ENCODE peak calls at places on chromosomes 11 and 22, in ten cellular contexts. R is progenitor cell of endocrine pancreas, W is fibroblast of the aortic adventitia, U is hepatocyte, D is right atrium auricular region, M is GM06990, F is pancreas, S is ovary, L is body of pancreas, T is prostate gland. K is an unnamed sample.
A peak's percentile ranks its signal among the peaks of the same experiment; 100 is the strongest.

GRCh38 chr11:64665381-64665780 is 57.6 kb downstream of the NRXN2 start:
- DNase-seq in R (no peak), W (no peak), U (no peak), D (no peak), M (no peak), F (no peak), S (no peak), L (no peak), T (no peak), K (no peak)

GRCh38 chr11:96254087-96254486 is 88.9 kb downstream of the MAML2 start:
- DNase-seq in R (no peak), W (no peak), U (no peak), D (no peak), M (no peak), F (no peak), S (no peak), L (no peak), T (no peak), K (no peak)

GRCh38 chr11:112863304-112863703 is 97.9 kb upstream of the NCAM1 start:
- DNase-seq in R (no peak), W (no peak), U (no peak), D (no peak), M (no peak), F (no peak), S (no peak), L (no peak), T (no peak), K (no peak)

GRCh38 chr11:12818333-12819015 is 144.3 kb downstream of the TEAD1 start:
- DNase-seq in R (no peak), W (peak; percentile 88), U (no peak), D (no peak), M (no peak), F (no peak), S (no peak), L (no peak), T (no peak), K (no peak)

GRCh38 chr11:45085657-45086501 is 60.6 kb upstream of the PRDM11 start:
- DNase-seq in R (no peak), W (no peak), U (no peak), D (no peak), M (no peak), F (no peak), S (no peak), L (no peak), T (no peak), K (no peak)

GRCh38 chr11:63764201-63764711 is 4.3 kb downstream of the ZFTA start:
- DNase-seq in R (no peak), W (no peak), U (peak; percentile 10), D (no peak), M (no peak), F (peak; percentile 45), S (no peak), L (no peak), T (no peak), K (no peak)

GRCh38 chr11:87213444-87213843 is 175.7 kb downstream of the TMEM135 start:
- DNase-seq in R (no peak), W (no peak), U (no peak), D (no peak), M (no peak), F (no peak), S (no peak), L (no peak), T (no peak), K (no peak)

GRCh38 chr11:109236188-109236587 is 185.8 kb upstream of the C11orf87 start:
- DNase-seq in R (no peak), W (peak; percentile 12), U (no peak), D (no peak), M (no peak), F (no peak), S (no peak), L (no peak), T (no peak), K (no peak)

GRCh38 chr11:66868726-66869291 is 11.9 kb downstream of the LRFN4 start:
- DNase-seq in R (peak; percentile 61), W (no peak), U (peak; percentile 76), D (no peak), M (peak; percentile 83), F (peak; percentile 79), S (no peak), L (peak; percentile 81), T (no peak), K (no peak)

GRCh38 chr22:22721681-22722309 is 77.4 kb downstream of the GGTLC2 start:
- DNase-seq in R (no peak), W (peak; percentile 70), U (peak; percentile 60), D (no peak), M (no peak), F (no peak), S (peak; percentile 63), L (no peak), T (no peak), K (no peak)

GRCh38 chr11:44952082-44952481 is 1.4 kb upstream of the TP53I11 start:
- DNase-seq in R (no peak), W (no peak), U (no peak), D (no peak), M (no peak), F (no peak), S (no peak), L (no peak), T (no peak), K (no peak)

GRCh38 chr11:41522391-41522790 is 62.9 kb upstream of the LRRC4C start:
- DNase-seq in R (no peak), W (peak; percentile 51), U (no peak), D (no peak), M (no peak), F (no peak), S (no peak), L (no peak), T (no peak), K (no peak)

GRCh38 chr11:18536195-18536594 is 9.5 kb upstream of the TSG101 start:
- DNase-seq in R (no peak), W (no peak), U (peak; percentile 5), D (no peak), M (no peak), F (no peak), S (no peak), L (no peak), T (no peak), K (no peak)

DNA sequence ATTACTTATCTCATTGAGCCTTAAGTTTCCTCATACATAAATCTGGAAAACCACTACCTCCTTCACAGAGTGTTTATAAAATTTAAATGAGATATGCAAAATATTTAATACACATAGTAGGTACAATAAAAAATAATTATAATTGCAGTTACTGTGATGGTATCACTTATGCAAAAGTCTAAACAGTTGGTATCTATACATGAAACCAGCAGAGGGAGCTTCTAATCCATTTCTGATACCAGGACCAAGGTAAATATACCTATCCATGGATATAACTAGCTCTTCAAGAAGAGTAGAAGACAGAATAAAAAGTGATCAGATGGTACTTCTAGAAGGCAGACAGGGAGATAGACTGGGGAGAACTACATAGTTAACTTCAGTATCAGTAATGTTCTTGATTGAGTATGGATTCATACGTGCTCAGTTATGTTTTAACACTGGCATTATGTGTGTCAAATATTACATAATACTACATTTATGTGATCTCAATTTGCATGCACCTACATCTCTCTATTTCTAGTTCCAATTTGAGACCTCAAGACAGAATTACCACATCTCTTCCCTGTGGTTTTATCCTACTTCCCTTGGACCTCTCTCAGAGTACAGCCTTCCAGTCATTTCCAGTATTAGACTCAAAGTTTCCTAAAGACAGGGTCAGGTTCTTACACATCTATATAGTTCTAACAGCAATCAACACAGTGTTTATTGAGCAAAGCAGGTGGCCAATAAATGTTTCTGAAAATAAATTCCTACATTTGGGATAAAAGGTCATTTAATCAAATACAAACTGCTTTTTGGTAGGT is 13.7 kb upstream of the TSG101 start:
- DNase-seq in R (no peak), W (peak; percentile 26), U (peak; percentile 53), D (no peak), M (no peak), F (no peak), S (no peak), L (no peak), T (no peak), K (no peak)
- TF ChIP-seq CTCF in R (peak; percentile 55), W (peak; percentile 29), U (peak; percentile 59), D (no peak), M (peak; percentile 67), F (peak; percentile 9), S (peak; percentile 17), L (peak; percentile 32), T (no peak), K (peak; percentile 59)

GRCh38 chr11:29634248-29634647 is 382.6 kb downstream of the KCNA4 start:
- DNase-seq in R (no peak), W (peak; percentile 4), U (no peak), D (no peak), M (no peak), F (no peak), S (no peak), L (no peak), T (no peak), K (no peak)
- TF ChIP-seq CTCF in R (peak; percentile 44), W (peak; percentile 27), U (peak; percentile 23), D (peak; percentile 19), M (no peak), F (peak; percentile 7), S (no peak), L (no peak), T (no peak), K (peak; percentile 33)

GRCh38 chr11:116736763-116737162 is 36.0 kb downstream of the BUD13 start:
- DNase-seq in R (no peak), W (no peak), U (no peak), D (no peak), M (no peak), F (no peak), S (no peak), L (no peak), T (no peak), K (no peak)
- TF ChIP-seq CTCF in R (no peak), W (no peak), U (no peak), D (no peak), M (peak; percentile 28), F (no peak), S (no peak), L (no peak), T (no peak), K (no peak)

GRCh38 chr11:82676483-82677094 is 57.1 kb downstream of the FAM181B start:
- DNase-seq in R (no peak), W (no peak), U (no peak), D (no peak), M (no peak), F (no peak), S (no peak), L (no peak), T (no peak), K (no peak)
- TF ChIP-seq CTCF in R (peak; percentile 37), W (peak; percentile 43), U (no peak), D (peak; percentile 16), M (peak; percentile 53), F (peak; percentile 20), S (no peak), L (peak; percentile 22), T (no peak), K (peak; percentile 49)

DNA sequence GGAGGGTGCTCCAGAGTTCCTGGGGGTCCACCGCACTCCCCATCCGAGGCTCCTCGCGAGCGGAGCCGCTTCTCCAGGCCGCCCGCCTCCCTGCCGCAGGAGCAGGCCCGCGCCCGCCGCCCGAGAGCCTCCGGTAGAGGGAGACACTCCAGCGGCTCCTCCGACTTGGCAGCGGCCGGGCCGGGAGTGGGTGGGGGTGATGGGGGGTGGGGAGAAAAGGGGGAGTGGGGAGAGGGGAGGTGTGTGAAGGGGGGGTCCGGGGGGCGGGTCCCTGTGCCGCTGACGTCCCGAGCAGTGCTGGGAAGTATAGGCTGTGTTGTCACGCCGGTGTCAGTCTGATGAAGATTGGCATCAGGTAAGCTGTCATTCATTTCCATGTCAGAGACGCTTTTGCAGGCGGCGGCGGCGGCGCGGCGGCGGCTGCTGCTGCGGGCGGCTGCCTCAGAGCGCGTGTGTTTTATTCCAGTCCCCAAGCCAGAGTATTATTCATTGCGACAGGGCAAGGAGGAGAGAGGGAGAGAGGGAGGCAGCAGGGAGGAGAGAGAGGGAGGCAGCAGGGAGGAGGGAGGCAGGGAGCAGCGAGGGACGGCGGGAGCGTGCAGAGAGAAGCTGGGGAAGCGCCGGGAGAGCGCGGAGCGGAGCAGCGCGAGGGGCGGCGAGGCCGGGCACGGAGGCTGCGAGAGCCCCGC is at the start of gene PKNOX2:
- DNase-seq in R (peak; percentile 86), W (peak; percentile 84), U (peak; percentile 91), D (peak; percentile 81), M (no peak), F (peak; percentile 87), S (peak; percentile 92), L (peak; percentile 81), T (peak; percentile 69), K (peak; percentile 97)
- TF ChIP-seq CTCF in R (peak; percentile 64), W (peak; percentile 74), U (peak; percentile 86), D (peak; percentile 81), M (peak; percentile 56), F (peak; percentile 63), S (peak; percentile 40), L (peak; percentile 84), T (peak; percentile 41), K (peak; percentile 80)

K was measured in osteocyte.